ENCODE peak calls at places on chromosomes 13 and 19, in four cellular contexts. V is stimulated activated naive CD8-positive, alpha-beta T cell treated with anti-CD3 and anti-CD28 coated beads, Interleukin-15, Interleukin-2, amounts not matched to agents 100 U/mL and 50 U/mL, for 24 hours; U is stimulated activated CD4-positive, alpha-beta T cell treated with anti-CD3 and anti-CD28 coated beads, Interleukin-1b, Interleukin-23, amount 100 ng/mL, for 1 hour; Z is brain microvascular endothelial cell. I is an unnamed sample.

GRCh38 chr13:79060216-79060615 is 345.8 kb downstream of the RBM26 start:
- DNase-seq in V (no peak), U (no peak), Z (no peak), I (no peak)

GRCh38 chr19:29104605-29105241 is 108.2 kb downstream of the UQCRFS1 start:
- DNase-seq in V (no peak), U (no peak), Z (no peak), I (no peak)

GRCh38 chr13:82847595-82847994 is 1034.7 kb downstream of the SLITRK1 start:
- DNase-seq in V (no peak), U (no peak), Z (no peak), I (no peak)

GRCh38 chr13:23432589-23432988 is 913 bp downstream of the SACS start:
- DNase-seq in V (no peak), U (no peak), Z (no peak), I (no peak)

GRCh38 chr19:15195381-15195964 is 5.3 kb downstream of the NOTCH3 start:
- DNase-seq in V (peak; percentile 25), U (no peak), Z (peak; percentile 79), I (peak; percentile 67)

GRCh38 chr13:43597599-43597945 is 189.2 kb downstream of the ENOX1 start:
- DNase-seq in V (no peak), U (no peak), Z (no peak), I (no peak)

GRCh38 chr13:94154362-94154761 is 325.1 kb downstream of the DCT start:
- DNase-seq in V (no peak), U (no peak), Z (peak; percentile 32), I (no peak)

GRCh38 chr13:26041476-26041875 is 10.3 kb downstream of the SHISA2 start:
- DNase-seq in V (no peak), U (no peak), Z (no peak), I (no peak)

GRCh38 chr19:18697680-18698079 is 14.2 kb downstream of the CRTC1 start:
- DNase-seq in V (no peak), U (no peak), Z (no peak), I (no peak)

GRCh38 chr13:90947976-90948375 is 399.5 kb upstream of the MIR17HG start:
- DNase-seq in V (no peak), U (no peak), Z (no peak), I (no peak)

GRCh38 chr13:36924001-36924400 is 4.0 kb upstream of the SMAD9 start:
- DNase-seq in V (no peak), U (no peak), Z (no peak), I (no peak)

GRCh38 chr13:49936943-49937273 is 768 bp upstream of the SPRYD7 start:
- DNase-seq in V (no peak), U (no peak), Z (no peak), I (peak; percentile 15)

GRCh38 chr19:38658462-38659306 is 11.2 kb downstream of the ACTN4 start:
- DNase-seq in V (no peak), U (no peak), Z (peak; percentile 98), I (no peak)

GRCh38 chr13:78659450-78660110 is 625 bp upstream of the OBI1 start:
- DNase-seq in V (no peak), U (no peak), Z (no peak), I (no peak)

GRCh38 chr13:92136449-92137180 is 738.2 kb downstream of the GPC5 start:
- DNase-seq in V (no peak), U (no peak), Z (peak; percentile 3), I (no peak)

GRCh38 chr13:29536853-29537252 is 58.6 kb downstream of the SLC7A1 start:
- DNase-seq in V (no peak), U (no peak), Z (no peak), I (no peak)

GRCh38 chr19:28615546-28615916 is 597.4 kb downstream of the UQCRFS1 start:
- DNase-seq in V (no peak), U (no peak), Z (no peak), I (no peak)

GRCh38 chr13:73275163-73275562 is 216.4 kb downstream of the KLF5 start:
- DNase-seq in V (no peak), U (no peak), Z (no peak), I (no peak)

GRCh38 chr19:8611391-8611883 is 922 bp upstream of the ADAMTS10 start:
- DNase-seq in V (peak; percentile 28), U (no peak), Z (no peak), I (no peak)

GRCh38 chr19:8161135-8161646 is 11.8 kb upstream of the FBN3 start:
- DNase-seq in V (peak; percentile 18), U (no peak), Z (peak; percentile 12), I (peak; percentile 31)

GRCh38 chr13:51331354-51331861 is 8.1 kb upstream of the SERPINE3 start:
- DNase-seq in V (peak; percentile 10), U (no peak), Z (no peak), I (no peak)

GRCh38 chr13:44045179-44045562 is 165.5 kb downstream of the LACC1 start:
- DNase-seq in V (no peak), U (no peak), Z (no peak), I (no peak)

GRCh38 chr19:34994643-34995471 is 5.3 kb upstream of the GRAMD1A start:
- DNase-seq in V (no peak), U (no peak), Z (no peak), I (no peak)

GRCh38 chr13:84844473-84844872 is 954.7 kb downstream of the SLITRK6 start:
- DNase-seq in V (no peak), U (no peak), Z (no peak), I (peak; percentile 45)

GRCh38 chr19:27774827-27775226 is 1438.1 kb downstream of the UQCRFS1 start:
- DNase-seq in V (peak; percentile 33), U (no peak), Z (no peak), I (peak; percentile 34)

GRCh38 chr19:7917292-7918061 is 2.7 kb upstream of the SNAPC2 start:
- DNase-seq in V (peak; percentile 68), U (no peak), Z (peak; percentile 29), I (no peak)

GRCh38 chr13:75196112-75196855 is 285.7 kb downstream of the TBC1D4 start:
- DNase-seq in V (no peak), U (no peak), Z (peak; percentile 73), I (no peak)

GRCh38 chr19:35206379-35206778 is 22.2 kb downstream of the FAM187B start:
- DNase-seq in V (peak; percentile 36), U (no peak), Z (no peak), I (no peak)

GRCh38 chr13:99217461-99218101 is 16.9 kb downstream of the UBAC2 start:
- DNase-seq in V (peak; percentile 50), U (no peak), Z (no peak), I (no peak)

GRCh38 chr19:46578450-46578849 is 22.7 kb upstream of the CALM3 start:
- DNase-seq in V (no peak), U (no peak), Z (no peak), I (no peak)

GRCh38 chr13:27141746-27142145 is 29.9 kb downstream of the USP12 start:
- DNase-seq in V (no peak), U (no peak), Z (no peak), I (no peak)

GRCh38 chr19:41699231-41699967 is 9.0 kb upstream of the CEACAM5 start:
- DNase-seq in V (no peak), U (no peak), Z (no peak), I (no peak)

GRCh38 chr19:492091-492531 is 4.2 kb upstream of the MADCAM1 start:
- DNase-seq in V (peak; percentile 55), U (no peak), Z (no peak), I (peak; percentile 60)

GRCh38 chr19:34428549-34429285 is 536 bp downstream of the UBA2 start:
- DNase-seq in V (no peak), U (no peak), Z (no peak), I (peak; percentile 42)

GRCh38 chr13:110471156-110471832 is 90.2 kb downstream of the RAB20 start:
- DNase-seq in V (no peak), U (no peak), Z (no peak), I (no peak)

GRCh38 chr13:63636231-63636993 is 2220.8 kb upstream of the PCDH20 start:
- DNase-seq in V (no peak), U (no peak), Z (no peak), I (peak; percentile 69)

GRCh38 chr13:44174769-44175425 is 198.7 kb upstream of the SERP2 start:
- DNase-seq in V (no peak), U (no peak), Z (peak; percentile 56), I (no peak)